ENCODE peak calls at places on chromosomes 11 and 22, in five cellular contexts. B is CD8-positive, alpha-beta T cell; A is heart right ventricle; D is endothelial cell of umbilical vein; M is IMR-90. F is an unnamed sample. For H3K36me3 and H3K27me3, the result is how much of the 10 kb centered on the place peaks cover.

GRCh38 chr11:32107647-32108046 is 16.8 kb downstream of the RCN1 start:
- DNase-seq in B (no peak), A (no peak), D (no peak), M (no peak), F (no peak)

GRCh38 chr11:13861411-13861810 is 101.1 kb upstream of the SPON1 start:
- DNase-seq in B (no peak), A (no peak), D (no peak), M (no peak), F (no peak)

GRCh38 chr11:95788921-95789505 is 569 bp downstream of the FAM76B start:
- DNase-seq in B (no peak), A (peak), D (peak), M (peak), F (no peak)

GRCh38 chr11:86476109-86476861 is 101.6 kb downstream of the CCDC81 start:
- DNase-seq in B (no peak), A (peak), D (peak), M (peak), F (peak)

GRCh38 chr11:111162306-111162705 is 83.2 kb upstream of the POU2AF2 start:
- DNase-seq in B (no peak), A (no peak), D (no peak), M (peak), F (no peak)

GRCh38 chr11:134358165-134358852 is 26.5 kb downstream of the GLB1L2 start:
- DNase-seq in B (no peak), A (no peak), D (no peak), M (no peak), F (no peak)

GRCh38 chr11:12269104-12269441 is 108.3 kb upstream of the PARVA start:
- DNase-seq in B (no peak), A (no peak), D (peak), M (peak), F (no peak)

GRCh38 chr11:66970808-66971442 is 4.2 kb upstream of the C11orf86 start:
- DNase-seq in B (no peak), A (no peak), D (peak), M (peak), F (peak)

GRCh38 chr11:44634401-44635281 is 69.2 kb downstream of the CD82 start:
- DNase-seq in B (peak), A (peak), D (peak), M (peak), F (no peak)

GRCh38 chr22:23068096-23068831 is 2.1 kb upstream of the GNAZ start:
- DNase-seq in B (no peak), A (no peak), D (no peak), M (no peak), F (no peak)

GRCh38 chr11:67610302-67610868 is 3.6 kb downstream of the NDUFV1 start:
- DNase-seq in B (no peak), A (peak), D (no peak), M (no peak), F (no peak)

GRCh38 chr11:81548123-81548522 is 1185.5 kb downstream of the FAM181B start:
- DNase-seq in B (no peak), A (no peak), D (no peak), M (no peak), F (peak)

GRCh38 chr11:17013548-17014320 is 480 bp downstream of the PLEKHA7 start:
- DNase-seq in B (no peak), A (no peak), D (no peak), M (no peak), F (peak)

GRCh38 chr11:69173925-69174591 is 18.3 kb downstream of the SMIM38 start:
- DNase-seq in B (no peak), A (no peak), D (no peak), M (peak), F (no peak)

GRCh38 chr11:63933459-63933858 is 5.3 kb upstream of the NAA40 start:
- DNase-seq in B (no peak), A (no peak), D (no peak), M (no peak), F (no peak)

GRCh38 chr11:105937331-105937730 is 84.7 kb downstream of the MSANTD4 start:
- DNase-seq in B (no peak), A (no peak), D (no peak), M (peak), F (no peak)

GRCh38 chr22:44204937-44205712 is 24.4 kb downstream of the PARVG start:
- DNase-seq in B (no peak), A (no peak), D (no peak), M (no peak), F (no peak)

GRCh38 chr11:61683116-61683515 is 2.9 kb downstream of the DAGLA start:
- DNase-seq in B (no peak), A (no peak), D (no peak), M (no peak), F (no peak)

DNA sequence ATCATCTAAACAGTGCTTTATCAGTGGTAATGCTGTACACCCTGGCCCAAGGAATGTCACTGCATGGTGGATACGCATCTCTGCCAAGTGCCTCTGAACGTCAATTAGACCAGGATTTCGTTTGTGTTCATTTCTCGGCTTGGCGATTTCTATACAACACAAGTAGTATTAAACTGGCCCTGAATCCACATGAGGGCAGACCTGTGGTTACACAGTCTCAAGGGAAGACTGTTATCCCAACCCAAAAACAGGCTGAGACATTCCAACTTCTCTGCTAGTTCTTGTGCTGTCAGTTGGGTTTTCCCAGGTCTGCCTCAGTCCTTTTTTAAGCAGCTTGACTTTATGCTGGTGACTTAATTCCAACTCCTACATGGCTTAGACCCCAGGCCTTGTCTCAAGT is 58.1 kb downstream of the HIRA start:
- DNase-seq in B (no peak), A (no peak), D (no peak), M (no peak), F (no peak)
- H3K36me3 ChIP-seq in B (under half), A (half or more), D (under half), M (half or more), F (under half)

DNA sequence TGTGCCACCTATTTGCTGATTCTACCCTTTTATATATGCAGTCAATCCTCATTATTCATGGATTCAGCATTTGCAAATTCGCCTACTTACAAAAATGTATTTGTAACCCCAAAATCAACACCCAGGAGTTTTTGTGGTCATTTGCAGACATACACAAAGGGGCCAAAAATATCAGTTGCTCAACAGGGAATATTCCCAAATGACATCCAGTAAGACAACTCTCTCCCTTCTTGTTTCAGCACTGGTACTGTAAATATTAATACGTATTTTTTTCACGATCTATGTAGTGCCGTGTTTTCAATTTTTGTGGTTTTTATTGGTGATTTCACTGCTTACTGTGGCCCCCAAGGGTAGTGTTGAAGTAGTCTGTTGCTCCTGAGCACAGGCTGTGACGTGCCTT is 11.8 kb upstream of the CAVIN3 start:
- DNase-seq in B (no peak), A (no peak), D (no peak), M (no peak), F (no peak)
- H3K27me3 ChIP-seq in B (under half), A (under half), D (under half), M (under half), F (under half)

GRCh38 chr22:35098921-35099320 is 33.0 kb downstream of the ISX start:
- DNase-seq in B (no peak), A (no peak), D (no peak), M (no peak), F (peak)
- H3K36me3 ChIP-seq in B (under half), A (under half), D (under half), M (under half), F (under half)

GRCh38 chr11:22703561-22703960 is 37.1 kb downstream of the GAS2 start:
- DNase-seq in B (no peak), A (no peak), D (peak), M (peak), F (no peak)

GRCh38 chr11:22699388-22699787 is 33.0 kb downstream of the GAS2 start:
- DNase-seq in B (no peak), A (no peak), D (no peak), M (no peak), F (no peak)

GRCh38 chr11:22707119-22707899 is 40.9 kb downstream of the GAS2 start:
- DNase-seq in B (no peak), A (no peak), D (no peak), M (peak), F (peak)

GRCh38 chr11:22703040-22703439 is 36.6 kb downstream of the GAS2 start:
- DNase-seq in B (no peak), A (no peak), D (peak), M (peak), F (peak)

DNA sequence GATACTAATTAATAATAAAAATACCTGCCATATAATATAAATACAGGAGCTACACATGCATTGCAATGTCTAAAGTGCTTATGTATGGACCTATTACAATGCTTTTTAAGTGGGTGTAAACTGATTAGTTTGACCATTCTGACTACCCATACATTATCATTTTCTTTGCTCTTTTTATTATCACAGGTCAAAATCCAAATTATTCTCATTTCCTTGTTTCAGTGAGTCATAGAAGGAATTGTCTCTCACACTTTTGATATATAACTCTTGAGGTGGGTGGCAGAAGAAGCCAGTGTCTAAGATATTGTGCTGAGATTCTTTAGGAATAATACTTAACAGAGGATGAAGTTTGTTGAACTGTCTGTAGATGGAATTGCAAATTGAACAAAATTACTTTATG is 35.6 kb downstream of the GAS2 start:
- DNase-seq in B (no peak), A (no peak), D (peak), M (no peak), F (peak)
- H3K27me3 ChIP-seq in B (under half), A (under half), D (under half), M (under half), F (under half)

GRCh38 chr11:85028329-85029101 is 598.6 kb downstream of the DLG2 start:
- DNase-seq in B (no peak), A (no peak), D (no peak), M (no peak), F (no peak)
- H3K36me3 ChIP-seq in B (under half), A (under half), D (under half), M (under half), F (under half)

GRCh38 chr22:47561766-47562165 is 799.3 kb downstream of the TBC1D22A start:
- DNase-seq in B (peak), A (no peak), D (no peak), M (no peak), F (no peak)
- H3K27me3 ChIP-seq in B (under half), A (under half), D (under half), M (under half), F (under half)

GRCh38 chr11:75655619-75656018 is 13.2 kb downstream of the MAP6 start:
- DNase-seq in B (no peak), A (no peak), D (no peak), M (peak), F (no peak)
- H3K36me3 ChIP-seq in B (under half), A (under half), D (under half), M (under half), F (under half)

GRCh38 chr11:114123692-114124330 is 64.3 kb downstream of the ZBTB16 start:
- DNase-seq in B (no peak), A (no peak), D (no peak), M (no peak), F (no peak)

GRCh38 chr11:114122668-114123067 is 63.2 kb downstream of the ZBTB16 start:
- DNase-seq in B (no peak), A (no peak), D (no peak), M (no peak), F (no peak)

GRCh38 chr11:114120606-114121005 is 61.1 kb downstream of the ZBTB16 start:
- DNase-seq in B (no peak), A (no peak), D (no peak), M (no peak), F (no peak)

GRCh38 chr11:114121138-114121537 is 61.6 kb downstream of the ZBTB16 start:
- DNase-seq in B (no peak), A (no peak), D (no peak), M (no peak), F (no peak)

GRCh38 chr11:114121744-114122504 is 62.4 kb downstream of the ZBTB16 start:
- DNase-seq in B (no peak), A (no peak), D (no peak), M (no peak), F (peak)
- H3K27me3 ChIP-seq in B (under half), A (under half), D (under half), M (under half), F (under half)

F was measured in small intestine.